ENCODE peak calls at places on chromosomes 7 and 10, in five cellular contexts. F is IMR-90; Y is CD8-positive, alpha-beta memory T cell; U is left ventricle myocardium inferior; Z is neuronal stem cell. M is an unnamed sample.
A peak's percentile ranks its signal among the peaks of the same experiment; 100 is the strongest.

GRCh38 chr7:114423218-114423496 is 8.5 kb downstream of the FOXP2 start:
- DNase-seq in Y (no peak), F (no peak), Z (no peak), U (no peak), M (no peak)

GRCh38 chr7:51357821-51358220 is 41.2 kb upstream of the COBL start:
- DNase-seq in U (no peak), F (no peak), Y (no peak), Z (no peak), M (no peak)

GRCh38 chr7:133854739-133855138 is 272.4 kb upstream of the LRGUK start:
- DNase-seq in F (peak; percentile 76), Z (no peak), U (no peak), Y (no peak), M (no peak)

GRCh38 chr10:76080991-76081390 is 649.6 kb downstream of the LRMDA start:
- DNase-seq in F (peak; percentile 15), Z (no peak), Y (no peak), U (no peak), M (no peak)

GRCh38 chr10:127452568-127452967 is 96.5 kb upstream of the NPS start:
- DNase-seq in F (no peak), Z (no peak), Y (no peak), U (no peak), M (no peak)

GRCh38 chr7:146414373-146414772 is 297.8 kb downstream of the CNTNAP2 start:
- DNase-seq in F (no peak), Z (no peak), Y (no peak), U (no peak), M (no peak)

GRCh38 chr7:37431413-37431812 is 17.3 kb downstream of the ELMO1 start:
- DNase-seq in U (no peak), Z (no peak), Y (no peak), F (no peak), M (no peak)

GRCh38 chr10:3482200-3482993 is 302.6 kb downstream of the KLF6 start:
- DNase-seq in U (no peak), F (peak; percentile 95), Z (peak; percentile 64), Y (no peak), M (peak; percentile 69)

GRCh38 chr10:113058175-113058961 is 108.3 kb downstream of the TCF7L2 start:
- DNase-seq in F (peak; percentile 78), Y (no peak), Z (no peak), U (no peak), M (no peak)

GRCh38 chr10:103168436-103168835 is 24.6 kb downstream of the NT5C2 start:
- DNase-seq in Y (no peak), F (peak; percentile 78), Z (no peak), U (no peak), M (no peak)
- H3K36me3 ChIP-seq in Y (peaks cover 6% of the 10 kb centered on the region), F (peaks cover 33% of the 10 kb centered on the region), Z (peaks cover 79% of the 10 kb centered on the region), U (peaks cover 81% of the 10 kb centered on the region), M (peaks cover 63% of the 10 kb centered on the region)

GRCh38 chr7:47231081-47231480 is 350.8 kb downstream of the TNS3 start:
- DNase-seq in F (no peak), Y (no peak), Z (no peak), U (no peak), M (no peak)

GRCh38 chr7:47228386-47229014 is 353.4 kb downstream of the TNS3 start:
- DNase-seq in Z (no peak), U (no peak), F (no peak), Y (no peak), M (no peak)

GRCh38 chr7:47226688-47227087 is 355.2 kb downstream of the TNS3 start:
- DNase-seq in F (no peak), Y (no peak), U (no peak), Z (no peak), M (no peak)

GRCh38 chr7:47225387-47226170 is 356.3 kb downstream of the TNS3 start:
- DNase-seq in Z (no peak), Y (no peak), F (no peak), U (no peak), M (no peak)

DNA sequence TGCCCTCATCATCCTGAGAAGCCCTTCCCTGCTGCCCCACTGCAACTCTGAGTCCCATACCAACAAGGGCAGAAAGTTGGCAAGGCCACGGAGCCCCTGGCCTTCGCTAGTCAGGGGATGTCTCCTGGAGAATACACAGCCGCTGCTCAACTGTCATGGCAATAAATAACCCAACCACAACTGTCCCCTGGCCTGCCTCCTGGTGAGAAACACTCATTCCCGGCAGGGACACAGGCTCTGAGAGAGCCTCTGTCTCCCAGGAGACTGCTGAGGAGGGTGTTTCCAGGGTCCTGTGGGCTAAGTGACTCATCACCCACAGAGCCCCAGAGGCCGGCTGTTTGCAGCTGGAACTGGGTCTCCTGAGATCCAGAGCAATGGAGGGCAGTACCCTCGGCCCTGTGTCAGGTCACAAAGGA is 354.1 kb downstream of the TNS3 start:
- DNase-seq in F (peak; percentile 79), U (no peak), Z (no peak), Y (no peak), M (no peak)
- H3K4me3 ChIP-seq in F (no peak overlapping the region), U (no peak overlapping the region), Z (no peak overlapping the region), Y (no peak overlapping the region), M (no peak overlapping the region)

GRCh38 chr7:27176962-27177794 is 3.1 kb upstream of the HOXA10 start:
- DNase-seq in Z (no peak), F (no peak), Y (no peak), U (peak; percentile 2), M (peak; percentile 40)
- H3K27me3 ChIP-seq in Z (peaks cover 96% of the 10 kb centered on the region), F (peaks cover 88% of the 10 kb centered on the region), Y (peaks cover 48% of the 10 kb centered on the region), U (peaks cover 100% of the 10 kb centered on the region), M (peaks cover 100% of the 10 kb centered on the region)

GRCh38 chr7:74477188-74477587 is 23.5 kb downstream of the GTF2IRD1 start:
- DNase-seq in U (no peak), Z (no peak), Y (no peak), F (no peak), M (peak; percentile 75)

GRCh38 chr7:74475987-74476350 is 22.3 kb downstream of the GTF2IRD1 start:
- DNase-seq in F (no peak), Z (no peak), U (no peak), Y (no peak), M (no peak)

GRCh38 chr7:74478671-74479065 is 25.0 kb downstream of the GTF2IRD1 start:
- DNase-seq in U (no peak), Y (no peak), F (no peak), Z (no peak), M (no peak)

GRCh38 chr7:74475243-74475986 is 21.7 kb downstream of the GTF2IRD1 start:
- DNase-seq in U (no peak), F (no peak), Y (no peak), Z (no peak), M (peak; percentile 78)

GRCh38 chr7:74476546-74477095 is 22.9 kb downstream of the GTF2IRD1 start:
- DNase-seq in F (no peak), Z (no peak), Y (no peak), U (no peak), M (peak; percentile 71)
- H3K36me3 ChIP-seq in F (no peaks in the 10 kb centered on the region), Z (no peaks in the 10 kb centered on the region), Y (no peaks in the 10 kb centered on the region), U (no peaks in the 10 kb centered on the region), M (no peaks in the 10 kb centered on the region)